ENCODE peak calls at places on chromosome 19, in eight cellular contexts. R is NCI-H748 treated with DMSO at 0.1 percent for 48 hours, F is mesenchymal stem cell, M is fibroblast of pulmonary artery, U is astrocyte of the hippocampus, Q is T-helper 2 cell, S is stomach, O is DMS 273 treated with DMSO at 0.1 percent for 48 hours. P is an unnamed sample.

GRCh38 chr19:2118438-2118837 is 21.7 kb downstream of the IZUMO4 start:
- DNase-seq in U (no peak), S (no peak), R (no peak), O (no peak), M (no peak), F (no peak), Q (no peak), P (no peak)

GRCh38 chr19:46745030-46745429 is 827 bp upstream of the FKRP start:
- DNase-seq in U (no peak), R (no peak), F (no peak), Q (no peak), O (no peak), M (no peak), S (no peak), P (no peak)

GRCh38 chr19:41617941-41618730 is 8.7 kb downstream of the CEACAM4 start:
- DNase-seq in R (no peak), U (no peak), M (no peak), O (no peak), S (no peak), F (no peak), Q (no peak), P (no peak)

GRCh38 chr19:47518139-47518538 is 3.3 kb upstream of the NAPA start:
- DNase-seq in Q (no peak), U (peak; percentile 65), O (no peak), R (no peak), F (no peak), M (no peak), S (no peak), P (no peak)

GRCh38 chr19:13842294-13843103 is 34.4 kb upstream of the NANOS3 start:
- DNase-seq in Q (peak; percentile 79), R (no peak), M (peak; percentile 77), S (peak; percentile 85), F (peak; percentile 87), U (peak; percentile 92), O (no peak), P (no peak)

GRCh38 chr19:49844138-49844740 is 6.7 kb upstream of the PTOV1 start:
- DNase-seq in U (no peak), R (no peak), M (no peak), S (no peak), Q (no peak), O (no peak), F (no peak), P (no peak)

GRCh38 chr19:14511245-14511625 is 7.0 kb downstream of the DNAJB1 start:
- DNase-seq in Q (no peak), O (no peak), F (no peak), R (no peak), S (no peak), M (no peak), U (no peak), P (no peak)

GRCh38 chr19:4633140-4633967 is 6.0 kb upstream of the TNFAIP8L1 start:
- DNase-seq in O (peak; percentile 97), F (peak; percentile 90), S (peak; percentile 67), Q (peak; percentile 32), R (peak; percentile 13), M (peak; percentile 84), U (peak; percentile 72), P (peak; percentile 71)

GRCh38 chr19:8449830-8450229 is 5.1 kb downstream of the HNRNPM start:
- DNase-seq in S (no peak), F (no peak), M (no peak), U (no peak), R (no peak), Q (no peak), O (no peak), P (no peak)

GRCh38 chr19:14073925-14074838 is 1.6 kb downstream of the MISP3 start:
- DNase-seq in Q (no peak), U (no peak), F (peak; percentile 63), O (no peak), M (no peak), R (peak; percentile 28), S (peak; percentile 66), P (peak; percentile 45)

GRCh38 chr19:10836478-10837325 is 690 bp upstream of the TMED1 start:
- DNase-seq in M (peak; percentile 90), S (peak; percentile 82), Q (peak; percentile 71), R (peak; percentile 76), O (no peak), U (no peak), F (no peak), P (peak; percentile 86)

GRCh38 chr19:45527731-45528130 is 20.5 kb downstream of the VASP start:
- DNase-seq in O (no peak), S (no peak), F (no peak), M (no peak), R (no peak), U (no peak), Q (no peak), P (no peak)

GRCh38 chr19:33388817-33389573 is 15.5 kb downstream of the CEBPG start:
- DNase-seq in Q (no peak), M (no peak), R (no peak), O (no peak), U (no peak), S (no peak), F (no peak), P (no peak)

GRCh38 chr19:57324992-57325391 is 4.7 kb downstream of the ZNF543 start:
- DNase-seq in O (no peak), U (no peak), M (no peak), F (no peak), Q (no peak), R (no peak), S (no peak), P (no peak)

GRCh38 chr19:39341720-39342604 is at the start of gene SAMD4B:
- DNase-seq in U (peak; percentile 99), F (peak; percentile 98), S (peak; percentile 99), O (peak; percentile 96), Q (peak; percentile 100), M (peak; percentile 98), R (peak; percentile 99), P (peak; percentile 95)

GRCh38 chr19:42057856-42058255 is 12.2 kb downstream of the GRIK5 start:
- DNase-seq in M (no peak), S (no peak), F (no peak), Q (no peak), U (no peak), R (no peak), O (no peak), P (no peak)

GRCh38 chr19:48812094-48812929 is 1.5 kb upstream of the BCAT2 start:
- DNase-seq in O (peak; percentile 70), S (peak; percentile 93), U (peak; percentile 89), Q (peak; percentile 57), M (peak; percentile 58), R (peak; percentile 83), F (peak; percentile 68), P (peak; percentile 61)

GRCh38 chr19:15464394-15465385 is at the start of gene RASAL3:
- DNase-seq in S (no peak), O (no peak), U (no peak), F (no peak), R (no peak), Q (peak; percentile 48), M (peak; percentile 32), P (no peak)

GRCh38 chr19:16382775-16383543 is 58.3 kb downstream of the KLF2 start:
- DNase-seq in O (peak; percentile 3), R (no peak), Q (peak; percentile 70), M (peak; percentile 93), F (peak; percentile 83), S (peak; percentile 82), U (peak; percentile 89), P (peak; percentile 97)

GRCh38 chr19:30089086-30089665 is 147.1 kb downstream of the URI1 start:
- DNase-seq in Q (no peak), S (no peak), O (no peak), U (no peak), R (no peak), M (no peak), F (no peak), P (no peak)

GRCh38 chr19:19418548-19419260 is 13.2 kb downstream of the GATAD2A start:
- DNase-seq in U (peak; percentile 32), R (no peak), F (no peak), Q (no peak), S (no peak), O (no peak), M (no peak), P (no peak)

GRCh38 chr19:7507884-7508283 is 8.0 kb upstream of the ZNF358 start:
- DNase-seq in F (peak; percentile 94), U (peak; percentile 81), S (peak; percentile 80), R (no peak), M (peak; percentile 82), O (no peak), Q (no peak), P (peak; percentile 95)

GRCh38 chr19:3481241-3482090 is 1.1 kb upstream of the SMIM24 start:
- DNase-seq in F (no peak), O (no peak), U (no peak), S (peak; percentile 60), Q (no peak), M (no peak), R (no peak), P (no peak)

GRCh38 chr19:10979950-10980349 is 19.1 kb downstream of the SMARCA4 start:
- DNase-seq in Q (no peak), U (no peak), R (no peak), S (no peak), O (no peak), F (no peak), M (no peak), P (no peak)

GRCh38 chr19:48617146-48617937 is 1.6 kb downstream of the RPL18 start:
- DNase-seq in Q (no peak), F (no peak), R (no peak), S (peak; percentile 49), M (no peak), O (no peak), U (peak; percentile 76), P (no peak)

GRCh38 chr19:14391156-14391821 is 10.0 kb downstream of the ADGRE5 start:
- DNase-seq in O (no peak), U (no peak), M (no peak), S (no peak), Q (no peak), F (no peak), R (no peak), P (no peak)

GRCh38 chr19:3360494-3361383 is 5.6 kb upstream of the NFIC start:
- DNase-seq in S (peak; percentile 66), Q (peak; percentile 61), O (no peak), M (no peak), R (no peak), F (peak; percentile 72), U (peak; percentile 71), P (no peak)

GRCh38 chr19:2719910-2720776 is 1.0 kb downstream of the DIRAS1 start:
- DNase-seq in U (peak; percentile 62), R (no peak), F (peak; percentile 24), O (no peak), Q (no peak), M (no peak), S (no peak), P (no peak)

GRCh38 chr19:8614455-8614854 is 3.9 kb upstream of the ADAMTS10 start:
- DNase-seq in U (no peak), M (no peak), F (no peak), R (no peak), O (no peak), Q (no peak), S (no peak), P (no peak)